ENCODE peak calls at places on chromosomes 3 and 15, in six cellular contexts. K is fibroblast of lung, L is breast epithelium, M is SK-N-SH, X is brain microvascular endothelial cell, N is heart right ventricle. Y is an unnamed sample.

GRCh38 chr15:57820119-57820518 is 113.6 kb downstream of the POLR2M start:
- DNase-seq in K (no peak), L (no peak), M (no peak), X (peak; percentile 28), N (no peak), Y (no peak)

GRCh38 chr3:48747703-48748102 is 30.7 kb upstream of the IP6K2 start:
- DNase-seq in K (no peak), L (no peak), M (no peak), X (no peak), N (no peak), Y (no peak)

GRCh38 chr3:64267774-64268604 is 42.7 kb upstream of the PRICKLE2 start:
- DNase-seq in K (peak; percentile 78), L (no peak), M (no peak), X (peak; percentile 54), N (peak; percentile 57), Y (no peak)

GRCh38 chr15:86863226-86863915 is 783.7 kb downstream of the AGBL1 start:
- DNase-seq in K (peak; percentile 44), L (no peak), M (no peak), X (peak; percentile 97), N (no peak), Y (no peak)

GRCh38 chr3:129277829-129278271 is 820 bp upstream of the HMCES start:
- DNase-seq in K (no peak), L (no peak), M (peak; percentile 47), X (peak; percentile 30), N (no peak), Y (no peak)

GRCh38 chr3:11306815-11307589 is 34.8 kb downstream of the ATG7 start:
- DNase-seq in K (no peak), L (no peak), M (no peak), X (peak; percentile 59), N (no peak), Y (peak; percentile 41)

GRCh38 chr3:31399270-31399669 is 133.5 kb upstream of the STT3B start:
- DNase-seq in K (no peak), L (no peak), M (no peak), X (no peak), N (no peak), Y (no peak)

GRCh38 chr3:141575879-141576743 is 89.3 kb downstream of the RASA2 start:
- DNase-seq in K (peak; percentile 68), L (no peak), M (peak; percentile 16), X (no peak), N (no peak), Y (no peak)

GRCh38 chr3:194574639-194575483 is 58.4 kb downstream of the TMEM44 start:
- DNase-seq in K (peak; percentile 80), L (no peak), M (no peak), X (peak; percentile 91), N (no peak), Y (no peak)

GRCh38 chr3:38163117-38163870 is 2.0 kb upstream of the OXSR1 start:
- DNase-seq in K (no peak), L (no peak), M (no peak), X (no peak), N (no peak), Y (no peak)

GRCh38 chr3:188352196-188352927 is 198.4 kb downstream of the LPP start:
- DNase-seq in K (no peak), L (no peak), M (no peak), X (no peak), N (no peak), Y (no peak)

GRCh38 chr3:2792432-2792831 is 317.7 kb downstream of the IL5RA start:
- DNase-seq in K (no peak), L (no peak), M (no peak), X (no peak), N (no peak), Y (no peak)

GRCh38 chr15:45169608-45170480 is 17.9 kb downstream of the SHF start:
- DNase-seq in K (no peak), L (no peak), M (peak; percentile 92), X (no peak), N (no peak), Y (no peak)

GRCh38 chr3:114144909-114145688 is 33.8 kb downstream of the DRD3 start:
- DNase-seq in K (peak; percentile 90), L (no peak), M (no peak), X (peak; percentile 94), N (no peak), Y (no peak)

GRCh38 chr3:32398531-32398930 is 6.9 kb downstream of the CMTM7 start:
- DNase-seq in K (no peak), L (no peak), M (no peak), X (no peak), N (peak; percentile 56), Y (no peak)

GRCh38 chr3:57062119-57062631 is 1.7 kb downstream of the SPATA12 start:
- DNase-seq in K (no peak), L (no peak), M (no peak), X (no peak), N (no peak), Y (no peak)

GRCh38 chr15:92809880-92810361 is 90.2 kb upstream of the CHD2 start:
- DNase-seq in K (peak; percentile 61), L (no peak), M (no peak), X (peak; percentile 33), N (no peak), Y (no peak)

GRCh38 chr3:119034256-119035013 is at the start of gene IGSF11:
- DNase-seq in K (peak; percentile 26), L (peak; percentile 56), M (peak; percentile 96), X (peak; percentile 22), N (peak; percentile 66), Y (peak; percentile 69)

GRCh38 chr15:55782901-55783300 is 39.9 kb upstream of the PRTG start:
- DNase-seq in K (no peak), L (no peak), M (peak; percentile 78), X (no peak), N (no peak), Y (no peak)

GRCh38 chr15:60548101-60548500 is 69.2 kb upstream of the ICE2 start:
- DNase-seq in K (no peak), L (no peak), M (no peak), X (no peak), N (no peak), Y (no peak)

GRCh38 chr3:168514252-168514651 is 418.5 kb upstream of the GOLIM4 start:
- DNase-seq in K (no peak), L (no peak), M (no peak), X (no peak), N (no peak), Y (no peak)
- H3K36me3 ChIP-seq in K (no peaks in the 10 kb centered on the region), L (no peaks in the 10 kb centered on the region), M (no peaks in the 10 kb centered on the region), X (no peaks in the 10 kb centered on the region), N (no peaks in the 10 kb centered on the region), Y (no peaks in the 10 kb centered on the region)

GRCh38 chr3:13318626-13319470 is 101.3 kb downstream of the NUP210 start:
- DNase-seq in K (no peak), L (no peak), M (no peak), X (no peak), N (no peak), Y (no peak)

GRCh38 chr3:13317596-13318320 is 102.4 kb downstream of the NUP210 start:
- DNase-seq in K (no peak), L (no peak), M (no peak), X (no peak), N (no peak), Y (no peak)

GRCh38 chr3:13313813-13314212 is 106.3 kb downstream of the NUP210 start:
- DNase-seq in K (no peak), L (no peak), M (no peak), X (no peak), N (no peak), Y (no peak)

GRCh38 chr3:13316603-13317002 is 103.5 kb downstream of the NUP210 start:
- DNase-seq in K (no peak), L (no peak), M (no peak), X (no peak), N (no peak), Y (no peak)

DNA sequence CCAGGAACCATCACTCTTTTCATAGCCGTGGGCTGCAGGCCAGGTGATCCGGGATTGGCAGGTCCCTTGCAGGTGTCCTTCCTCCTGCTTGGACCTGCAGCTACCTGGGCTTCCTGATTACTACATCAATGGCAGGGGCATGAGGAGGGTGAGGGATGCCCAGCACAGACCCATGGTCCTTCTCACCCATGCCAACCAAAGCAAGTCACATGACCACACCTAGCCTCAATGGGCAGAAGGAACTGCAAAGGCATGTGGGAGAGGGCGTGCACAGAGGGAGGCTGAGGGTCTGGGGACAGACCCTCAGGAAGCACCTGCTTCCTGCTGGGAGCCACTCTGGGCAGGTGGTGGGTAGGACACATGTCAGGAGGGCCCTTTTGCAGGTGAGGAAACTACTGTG is 105.2 kb downstream of the NUP210 start:
- DNase-seq in K (no peak), L (no peak), M (no peak), X (no peak), N (no peak), Y (no peak)
- H3K36me3 ChIP-seq in K (no peaks in the 10 kb centered on the region), L (no peaks in the 10 kb centered on the region), M (no peaks in the 10 kb centered on the region), X (no peaks in the 10 kb centered on the region), N (no peaks in the 10 kb centered on the region), Y (peaks cover 56% of the 10 kb centered on the region)

GRCh38 chr15:64692166-64692565 is 83.2 kb downstream of the RBPMS2 start:
- DNase-seq in K (no peak), L (peak; percentile 12), M (no peak), X (no peak), N (no peak), Y (no peak)

GRCh38 chr15:64688770-64689169 is 86.6 kb downstream of the RBPMS2 start:
- DNase-seq in K (no peak), L (no peak), M (no peak), X (no peak), N (no peak), Y (no peak)

GRCh38 chr15:64688179-64688578 is 87.2 kb downstream of the RBPMS2 start:
- DNase-seq in K (no peak), L (no peak), M (no peak), X (no peak), N (no peak), Y (no peak)

GRCh38 chr15:64690578-64691296 is 84.7 kb downstream of the RBPMS2 start:
- DNase-seq in K (no peak), L (peak; percentile 9), M (no peak), X (no peak), N (no peak), Y (no peak)

GRCh38 chr15:64690008-64690407 is 85.4 kb downstream of the RBPMS2 start:
- DNase-seq in K (no peak), L (no peak), M (no peak), X (no peak), N (no peak), Y (no peak)
- H3K36me3 ChIP-seq in K (peaks cover 23% of the 10 kb centered on the region), L (no peaks in the 10 kb centered on the region), M (peaks cover 64% of the 10 kb centered on the region), X (peaks cover 72% of the 10 kb centered on the region), N (no peaks in the 10 kb centered on the region), Y (peaks cover 37% of the 10 kb centered on the region)

DNA sequence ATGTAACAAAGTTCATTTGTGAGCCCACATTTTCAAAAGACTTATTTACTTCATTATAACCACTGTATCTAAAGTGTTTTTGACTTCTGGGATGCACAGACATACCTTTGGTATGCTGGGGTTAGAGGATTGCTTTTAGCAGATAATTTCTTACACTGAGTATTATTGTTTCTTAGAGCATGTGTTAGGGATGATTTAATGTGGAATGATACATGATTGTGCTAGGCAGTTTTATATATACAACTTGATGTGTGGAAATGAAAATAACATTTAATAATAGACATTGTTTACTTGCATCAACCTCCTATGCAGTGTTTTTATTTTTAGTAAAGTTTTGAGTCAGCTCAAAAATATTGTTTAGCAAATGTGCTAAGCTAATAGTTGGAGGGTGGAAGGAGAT is 3.4 kb downstream of the KIF23 start:
- DNase-seq in K (no peak), L (no peak), M (no peak), X (no peak), N (no peak), Y (no peak)
- H3K36me3 ChIP-seq in K (peaks cover 4% of the 10 kb centered on the region), L (no peaks in the 10 kb centered on the region), M (peaks cover 19% of the 10 kb centered on the region), X (peaks cover 2% of the 10 kb centered on the region), N (no peaks in the 10 kb centered on the region), Y (no peaks in the 10 kb centered on the region)

Y was measured in CD8-positive, alpha-beta T cell.